ENCODE peak calls at places on chromosomes 11 and 22, in nine cellular contexts. X, K, J, M, I, U, P, V and T are unnamed samples.

GRCh38 chr11:77512092-77512491 is 38.2 kb upstream of the PAK1 start:
- DNase-seq in X (no peak), K (no peak), J (no peak), M (no peak), I (peak; percentile 93), U (no peak), P (no peak), V (no peak), T (no peak)

GRCh38 chr22:38271927-38272372 is 860 bp downstream of the TMEM184B start:
- DNase-seq in X (no peak), K (peak; percentile 44), J (peak; percentile 81), M (no peak), I (no peak), U (no peak), P (no peak), V (no peak), T (no peak)

GRCh38 chr11:27139742-27140141 is 99.1 kb downstream of the BBOX1 start:
- DNase-seq in X (no peak), K (no peak), J (no peak), M (no peak), I (no peak), U (peak; percentile 7), P (no peak), V (no peak), T (no peak)

GRCh38 chr11:128898580-128899344 is 7.6 kb downstream of the KCNJ5 start:
- DNase-seq in X (no peak), K (no peak), J (peak; percentile 86), M (no peak), I (no peak), U (no peak), P (no peak), V (no peak), T (no peak)

GRCh38 chr11:57463596-57464342 is 3.4 kb downstream of the RTN4RL2 start:
- DNase-seq in X (peak; percentile 23), K (no peak), J (no peak), M (no peak), I (no peak), U (no peak), P (no peak), V (no peak), T (no peak)

GRCh38 chr11:96622026-96622634 is 232.3 kb downstream of the JRKL start:
- DNase-seq in X (no peak), K (no peak), J (no peak), M (no peak), I (no peak), U (no peak), P (no peak), V (no peak), T (no peak)

GRCh38 chr11:33135768-33136443 is 25.4 kb downstream of the CSTF3 start:
- DNase-seq in X (no peak), K (no peak), J (no peak), M (no peak), I (no peak), U (no peak), P (no peak), V (no peak), T (no peak)

GRCh38 chr11:1756024-1756561 is 5.7 kb upstream of the IFITM10 start:
- DNase-seq in X (peak; percentile 48), K (no peak), J (peak; percentile 67), M (no peak), I (no peak), U (no peak), P (no peak), V (peak; percentile 82), T (no peak)

GRCh38 chr11:35388054-35388453 is 31.3 kb downstream of the SLC1A2 start:
- DNase-seq in X (no peak), K (no peak), J (no peak), M (no peak), I (no peak), U (no peak), P (no peak), V (no peak), T (no peak)

GRCh38 chr11:35389897-35390462 is 29.4 kb downstream of the SLC1A2 start:
- DNase-seq in X (no peak), K (no peak), J (no peak), M (no peak), I (no peak), U (no peak), P (peak; percentile 51), V (no peak), T (no peak)

GRCh38 chr11:35383953-35384352 is 35.4 kb downstream of the SLC1A2 start:
- DNase-seq in X (no peak), K (no peak), J (no peak), M (no peak), I (no peak), U (no peak), P (no peak), V (no peak), T (no peak)

GRCh38 chr11:35389112-35389511 is 30.2 kb downstream of the SLC1A2 start:
- DNase-seq in X (no peak), K (no peak), J (no peak), M (no peak), I (no peak), U (no peak), P (no peak), V (no peak), T (no peak)

DNA sequence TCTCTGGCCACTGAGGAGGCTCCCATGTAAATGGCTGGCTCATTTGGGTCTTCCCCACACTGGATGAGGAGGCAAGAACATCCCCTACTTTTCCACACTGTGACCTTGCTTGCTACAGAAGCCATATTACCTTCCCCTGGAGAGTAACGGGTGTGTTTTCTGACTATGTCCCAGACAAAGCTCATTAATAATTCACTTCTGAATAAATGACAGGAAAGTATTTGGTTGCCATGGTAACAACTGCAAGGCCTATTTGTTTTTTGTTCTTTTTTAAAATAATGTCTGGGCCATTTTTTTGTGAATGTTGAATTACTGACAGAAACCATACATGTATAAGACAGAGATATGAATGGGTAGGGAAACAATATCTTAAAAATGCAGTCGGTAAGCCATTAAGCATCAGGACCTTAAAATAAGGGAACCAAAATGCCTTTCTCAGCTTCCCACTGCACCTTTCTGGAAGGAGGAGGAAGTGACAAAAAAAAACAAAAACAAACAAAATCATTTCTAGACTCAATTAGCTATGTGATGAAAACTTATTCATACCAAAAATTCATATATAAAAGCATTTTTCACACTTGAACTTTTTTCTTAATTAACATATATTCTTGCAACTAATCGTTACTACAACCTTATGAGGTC is 31.9 kb downstream of the SLC1A2 start:
- DNase-seq in X (no peak), K (no peak), J (no peak), M (no peak), I (no peak), U (no peak), P (no peak), V (no peak), T (no peak)
- TF ChIP-seq CTCF in X (no peak), K (no peak), J (peak; percentile 56), M (no peak), I (no peak), U (no peak), P (no peak), V (no peak), T (no peak)

GRCh38 chr22:44067901-44068300 is 43.8 kb downstream of the PARVB start:
- DNase-seq in X (no peak), K (no peak), J (no peak), M (peak; percentile 11), I (no peak), U (no peak), P (no peak), V (no peak), T (no peak)

GRCh38 chr22:44070029-44070428 is 45.9 kb downstream of the PARVB start:
- DNase-seq in X (no peak), K (no peak), J (no peak), M (no peak), I (no peak), U (no peak), P (no peak), V (no peak), T (no peak)

GRCh38 chr22:44068422-44069191 is 44.5 kb downstream of the PARVB start:
- DNase-seq in X (no peak), K (no peak), J (peak; percentile 78), M (peak; percentile 7), I (peak; percentile 43), U (no peak), P (peak; percentile 31), V (no peak), T (no peak)

GRCh38 chr22:44063462-44064371 is 39.6 kb downstream of the PARVB start:
- DNase-seq in X (no peak), K (no peak), J (no peak), M (no peak), I (no peak), U (no peak), P (no peak), V (no peak), T (no peak)

GRCh38 chr22:44067033-44067432 is 42.9 kb downstream of the PARVB start:
- DNase-seq in X (no peak), K (no peak), J (no peak), M (no peak), I (no peak), U (no peak), P (no peak), V (no peak), T (no peak)
- TF ChIP-seq CTCF in X (no peak), K (no peak), J (no peak), M (no peak), I (no peak), U (no peak), P (no peak), V (no peak), T (no peak)

DNA sequence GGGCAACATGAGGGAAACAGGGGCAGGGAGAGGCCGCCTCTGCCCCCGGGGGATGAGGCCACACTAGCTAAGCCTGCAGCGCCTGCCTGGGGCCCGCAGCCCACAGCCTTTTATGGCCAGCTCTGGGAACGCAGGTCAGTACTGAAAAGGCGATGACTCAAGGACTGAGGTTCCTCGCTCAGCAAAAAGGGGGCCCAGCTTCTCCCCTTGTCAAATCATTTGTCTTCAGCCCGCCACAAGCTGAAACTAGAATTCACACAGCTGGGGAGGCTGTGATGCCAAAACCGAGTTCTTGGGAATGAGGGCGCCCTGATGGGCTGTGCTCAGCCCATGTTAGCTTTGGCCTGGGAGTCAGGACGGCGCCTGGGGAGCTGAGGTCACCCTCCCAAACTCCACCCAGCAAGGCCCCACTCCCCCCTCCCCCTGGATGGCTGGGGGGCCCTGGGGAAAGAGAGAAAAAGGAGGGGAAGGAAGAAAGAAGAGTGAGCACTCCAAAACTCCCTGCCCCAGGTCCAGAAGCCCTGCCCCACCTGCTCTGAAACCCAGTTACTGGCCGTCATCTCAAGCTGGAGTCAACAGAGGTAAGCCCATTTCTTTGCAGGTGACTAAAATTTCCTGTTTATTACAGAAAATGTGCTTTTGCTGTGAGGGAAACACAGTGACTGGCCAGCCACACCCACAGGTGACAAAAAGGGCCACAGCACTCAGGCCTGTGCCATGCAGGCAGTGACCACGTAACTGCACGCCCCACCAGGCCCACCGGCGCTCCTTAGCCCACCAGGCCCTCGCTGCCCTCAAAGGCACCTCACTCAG is 13.7 kb downstream of the EHD1 start:
- DNase-seq in X (peak; percentile 76), K (peak; percentile 90), J (no peak), M (no peak), I (no peak), U (peak; percentile 93), P (peak; percentile 89), V (peak; percentile 80), T (no peak)
- TF ChIP-seq CTCF in X (no peak), K (no peak), J (no peak), M (no peak), I (no peak), U (no peak), P (no peak), V (no peak), T (no peak)

DNA sequence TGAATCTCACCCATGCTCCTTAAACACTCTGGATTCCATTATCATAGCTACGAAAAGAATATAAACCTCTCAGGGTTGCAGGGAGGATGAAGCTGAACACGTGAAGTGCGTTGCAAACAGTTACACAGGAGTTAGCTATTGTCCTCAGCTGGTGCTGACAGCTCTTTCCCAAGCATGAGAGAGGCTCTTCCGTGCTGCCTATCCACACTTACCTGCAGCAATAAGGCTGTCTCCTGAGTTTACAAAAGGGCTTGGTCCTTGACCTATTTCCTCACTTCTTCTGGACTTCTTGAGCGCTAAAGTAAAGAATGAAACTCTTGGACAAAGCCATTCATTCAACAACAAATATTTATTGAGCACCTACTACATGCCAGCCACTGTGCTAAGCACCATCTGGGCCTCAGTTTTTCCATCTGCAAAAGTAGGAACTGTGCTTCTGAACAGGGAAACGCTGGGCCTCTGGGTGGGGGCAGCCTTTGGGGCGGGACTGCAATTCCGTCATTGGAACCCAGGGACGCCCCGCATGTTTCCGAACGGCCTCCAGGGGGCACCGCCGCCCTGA is 749 bp upstream of the ARL2 start:
- DNase-seq in X (peak; percentile 95), K (peak; percentile 92), J (peak; percentile 95), M (peak; percentile 93), I (peak; percentile 85), U (peak; percentile 61), P (peak; percentile 97), V (peak; percentile 97), T (peak; percentile 45)
- TF ChIP-seq CTCF in X (peak; percentile 79), K (peak; percentile 69), J (peak; percentile 72), M (no peak), I (peak; percentile 64), U (peak; percentile 78), P (no peak), V (peak; percentile 86), T (peak; percentile 93)